ENCODE peak calls at places on chromosomes 12 and 14, in six cellular contexts. D is effector memory CD4-positive, alpha-beta T cell; S is BE2C; O is spleen; B is left ventricle myocardium inferior; Q is neural progenitor cell. G is an unnamed sample.
A peak's percentile ranks its signal among the peaks of the same experiment; 100 is the strongest.

GRCh38 chr12:77256924-77257323 is 191.6 kb upstream of the E2F7 start:
- DNase-seq in B (no peak), O (no peak), D (no peak), Q (no peak), S (no peak), G (no peak)

GRCh38 chr12:83018063-83018462 is 331.4 kb downstream of the TMTC2 start:
- DNase-seq in O (no peak), S (no peak), D (no peak), Q (peak; percentile 81), B (no peak), G (no peak)

GRCh38 chr14:29236848-29237247 is 470.3 kb downstream of the FOXG1 start:
- DNase-seq in D (no peak), Q (no peak), B (no peak), O (no peak), S (no peak), G (no peak)

GRCh38 chr14:21346532-21347135 is 37.2 kb downstream of the SUPT16H start:
- DNase-seq in D (no peak), S (no peak), B (no peak), Q (no peak), O (no peak), G (no peak)

GRCh38 chr12:70724444-70724843 is 87.2 kb upstream of the PTPRB start:
- DNase-seq in Q (peak; percentile 19), S (no peak), O (no peak), B (no peak), D (no peak), G (no peak)

GRCh38 chr12:107468182-107468581 is 217.4 kb upstream of the PWP1 start:
- DNase-seq in S (no peak), D (no peak), Q (no peak), B (no peak), O (peak; percentile 67), G (no peak)

GRCh38 chr14:101585211-101585610 is 23.9 kb downstream of the DIO3 start:
- DNase-seq in B (peak; percentile 5), D (no peak), O (no peak), Q (no peak), S (no peak), G (no peak)

GRCh38 chr12:111037047-111037446 is 116.7 kb upstream of the MYL2 start:
- DNase-seq in B (no peak), S (no peak), O (peak; percentile 63), D (no peak), Q (no peak), G (no peak)

GRCh38 chr14:57692671-57693070 is 173.2 kb downstream of the SLC35F4 start:
- DNase-seq in S (no peak), B (no peak), Q (peak; percentile 13), D (no peak), O (no peak), G (no peak)

GRCh38 chr12:109092484-109093021 is 719 bp downstream of the ALKBH2 start:
- DNase-seq in B (no peak), S (no peak), O (no peak), D (no peak), Q (no peak), G (no peak)

GRCh38 chr14:69612014-69612758 is 790 bp downstream of the SUSD6 start:
- DNase-seq in D (peak; percentile 20), O (peak; percentile 91), B (peak; percentile 38), S (peak; percentile 43), Q (peak; percentile 80), G (peak; percentile 69)
- H3K4me1 ChIP-seq in D (peaks cover 40% of the 10 kb centered on the region), O (peaks cover 66% of the 10 kb centered on the region), B (peaks cover 66% of the 10 kb centered on the region), S (no peaks in the 10 kb centered on the region), Q (peaks cover 55% of the 10 kb centered on the region), G (peaks cover 57% of the 10 kb centered on the region)

GRCh38 chr12:25456474-25456873 is 96.6 kb downstream of the LMNTD1 start:
- DNase-seq in B (no peak), O (no peak), Q (no peak), S (no peak), D (no peak), G (no peak)
- H3K4me1 ChIP-seq in B (no peaks in the 10 kb centered on the region), O (no peaks in the 10 kb centered on the region), Q (no peaks in the 10 kb centered on the region), S (peaks cover 14% of the 10 kb centered on the region), D (no peaks in the 10 kb centered on the region), G (no peaks in the 10 kb centered on the region)

GRCh38 chr12:56631790-56632700 is 1.9 kb upstream of the BAZ2A start:
- DNase-seq in D (no peak), B (peak; percentile 81), O (peak; percentile 92), S (peak; percentile 75), Q (peak; percentile 82), G (peak; percentile 89)

GRCh38 chr12:56626691-56627090 is 3.4 kb downstream of the BAZ2A start:
- DNase-seq in B (no peak), D (no peak), O (no peak), Q (no peak), S (no peak), G (no peak)

GRCh38 chr12:56630180-56630632 is at the start of gene BAZ2A:
- DNase-seq in Q (peak; percentile 95), O (peak; percentile 99), B (peak; percentile 92), S (peak; percentile 90), D (peak; percentile 67), G (peak; percentile 96)

GRCh38 chr12:56629459-56630179 is 507 bp downstream of the BAZ2A start:
- DNase-seq in S (no peak), Q (peak; percentile 34), O (no peak), D (peak; percentile 43), B (peak; percentile 34), G (peak; percentile 71)

GRCh38 chr12:56628671-56629458 is 1.3 kb downstream of the BAZ2A start:
- DNase-seq in D (peak; percentile 49), O (peak; percentile 93), B (peak; percentile 65), Q (peak; percentile 59), S (peak; percentile 74), G (peak; percentile 78)
- H3K4me1 ChIP-seq in D (peaks cover 40% of the 10 kb centered on the region), O (peaks cover 85% of the 10 kb centered on the region), B (peaks cover 97% of the 10 kb centered on the region), Q (peaks cover 39% of the 10 kb centered on the region), S (peaks cover 18% of the 10 kb centered on the region), G (peaks cover 38% of the 10 kb centered on the region)

GRCh38 chr12:116202940-116203339 is 74.6 kb downstream of the MED13L start:
- DNase-seq in D (no peak), S (no peak), Q (no peak), O (no peak), B (no peak), G (no peak)

GRCh38 chr12:116200812-116201211 is 76.7 kb downstream of the MED13L start:
- DNase-seq in D (no peak), S (no peak), O (no peak), B (no peak), Q (no peak), G (no peak)

GRCh38 chr12:116201359-116201758 is 76.1 kb downstream of the MED13L start:
- DNase-seq in D (no peak), B (no peak), Q (no peak), S (no peak), O (no peak), G (no peak)

GRCh38 chr12:116201908-116202307 is 75.6 kb downstream of the MED13L start:
- DNase-seq in S (no peak), Q (no peak), O (no peak), B (no peak), D (no peak), G (no peak)

GRCh38 chr12:116202433-116202832 is 75.1 kb downstream of the MED13L start:
- DNase-seq in B (no peak), S (no peak), Q (no peak), O (no peak), D (no peak), G (no peak)
- H3K4me1 ChIP-seq in B (peaks cover 82% of the 10 kb centered on the region), S (peaks cover 11% of the 10 kb centered on the region), Q (peaks cover 22% of the 10 kb centered on the region), O (peaks cover 36% of the 10 kb centered on the region), D (peaks cover 2% of the 10 kb centered on the region), G (peaks cover 6% of the 10 kb centered on the region)

GRCh38 chr14:63473194-63473788 is 69.9 kb downstream of the PPP2R5E start:
- DNase-seq in Q (no peak), S (no peak), B (no peak), O (no peak), D (no peak), G (no peak)

GRCh38 chr14:63475761-63476160 is 67.4 kb downstream of the PPP2R5E start:
- DNase-seq in S (no peak), B (no peak), O (no peak), D (no peak), Q (no peak), G (no peak)

GRCh38 chr14:63478024-63478423 is 65.2 kb downstream of the PPP2R5E start:
- DNase-seq in Q (no peak), S (no peak), D (no peak), O (no peak), B (no peak), G (no peak)

GRCh38 chr14:63478437-63478852 is 64.7 kb downstream of the PPP2R5E start:
- DNase-seq in D (no peak), S (no peak), B (no peak), Q (no peak), O (no peak), G (no peak)

DNA sequence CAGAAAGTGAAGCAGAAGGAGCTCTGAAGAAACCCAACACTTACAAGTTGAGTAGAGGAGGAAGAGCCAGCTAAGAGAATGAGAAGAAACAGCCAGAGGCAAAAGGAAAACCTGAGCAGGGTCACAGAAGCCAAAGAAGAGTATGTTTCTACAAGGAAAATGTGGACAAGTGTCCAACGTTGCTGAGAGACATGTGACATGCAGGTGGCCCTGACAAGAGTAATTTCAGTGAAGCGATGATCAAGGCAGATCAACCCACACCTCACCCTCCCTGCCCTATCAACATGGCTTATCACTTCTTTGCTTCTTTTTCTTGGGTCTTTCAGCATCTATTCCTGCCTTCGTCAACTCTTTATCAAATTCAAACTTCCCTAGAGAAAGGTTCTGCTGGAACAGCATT is 68.3 kb downstream of the PPP2R5E start:
- DNase-seq in D (no peak), Q (no peak), S (no peak), B (no peak), O (no peak), G (no peak)
- H3K4me1 ChIP-seq in D (peaks cover 9% of the 10 kb centered on the region), Q (peaks cover 9% of the 10 kb centered on the region), S (peaks cover 26% of the 10 kb centered on the region), B (peaks cover 86% of the 10 kb centered on the region), O (peaks cover 72% of the 10 kb centered on the region), G (peaks cover 32% of the 10 kb centered on the region)

GRCh38 chr14:24312736-24313507 is 1.6 kb downstream of the LTB4R start:
- DNase-seq in O (peak; percentile 86), D (no peak), S (no peak), Q (no peak), B (no peak), G (peak; percentile 47)

GRCh38 chr14:24310387-24310665 is 386 bp downstream of the LTB4R2 start:
- DNase-seq in D (no peak), Q (no peak), B (no peak), O (no peak), S (no peak), G (peak; percentile 71)

GRCh38 chr14:24313912-24314311 is 2.6 kb downstream of the LTB4R start:
- DNase-seq in S (no peak), Q (no peak), B (no peak), D (no peak), O (peak; percentile 75), G (no peak)

GRCh38 chr14:24310666-24311604 is at the start of gene LTB4R:
- DNase-seq in Q (no peak), S (no peak), O (peak; percentile 96), D (peak; percentile 58), B (peak; percentile 79), G (peak; percentile 88)

GRCh38 chr14:24311837-24312615 is 724 bp downstream of the LTB4R start:
- DNase-seq in S (no peak), B (no peak), O (peak; percentile 75), Q (no peak), D (no peak), G (no peak)
- H3K4me1 ChIP-seq in S (peaks cover 3% of the 10 kb centered on the region), B (peaks cover 93% of the 10 kb centered on the region), O (peaks cover 98% of the 10 kb centered on the region), Q (no peaks in the 10 kb centered on the region), D (peaks cover 65% of the 10 kb centered on the region), G (peaks cover 61% of the 10 kb centered on the region)

DNA sequence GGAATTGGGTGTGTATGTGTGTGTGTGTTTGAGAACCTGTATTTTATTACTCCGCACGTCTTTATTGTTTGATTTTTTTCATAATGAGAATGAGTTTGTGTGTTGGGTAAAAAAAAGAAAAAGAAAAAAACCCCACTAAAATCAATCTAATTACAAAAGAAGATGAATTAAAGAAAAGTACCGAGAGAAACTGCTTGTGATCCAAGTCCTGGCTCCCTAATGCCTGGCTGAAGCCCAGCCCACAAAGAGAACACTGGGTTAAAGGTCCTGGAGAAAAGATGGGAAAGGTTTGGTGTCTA is 571 bp upstream of the BCL2L2 start:
- DNase-seq in S (no peak), D (no peak), B (no peak), Q (no peak), O (no peak), G (no peak)
- H3K4me1 ChIP-seq in S (no peaks in the 10 kb centered on the region), D (peaks cover 2% of the 10 kb centered on the region), B (peaks cover 52% of the 10 kb centered on the region), Q (peaks cover 16% of the 10 kb centered on the region), O (peaks cover 53% of the 10 kb centered on the region), G (peaks cover 38% of the 10 kb centered on the region)

G was measured in mucosa of descending colon.